ENCODE peak calls at places on chromosomes 3 and 15, in seven cellular contexts. L, M, Y, J, U, O and T are unnamed samples.

GRCh38 chr15:101451192-101451799 is 38.2 kb downstream of the PCSK6 start:
- DNase-seq in J (peak; percentile 86), U (no peak), Y (no peak), O (no peak), M (peak; percentile 57), L (no peak), T (no peak)

GRCh38 chr3:188792788-188793187 is 379.0 kb upstream of the TPRG1 start:
- DNase-seq in L (no peak), M (no peak), J (peak; percentile 49), U (no peak), Y (no peak), O (no peak), T (peak; percentile 39)

GRCh38 chr15:52546031-52546751 is 17.5 kb upstream of the MYO5A start:
- DNase-seq in J (no peak), U (no peak), O (no peak), M (no peak), L (no peak), Y (no peak), T (no peak)

GRCh38 chr15:71203573-71204444 is 88.5 kb downstream of the THSD4 start:
- DNase-seq in J (no peak), U (no peak), O (no peak), L (no peak), M (no peak), Y (no peak), T (no peak)

GRCh38 chr15:65044724-65045481 is at the start of gene SLC51B:
- DNase-seq in L (no peak), U (no peak), Y (no peak), M (no peak), O (peak; percentile 92), J (peak; percentile 75), T (no peak)

GRCh38 chr3:24351779-24352469 is 142.7 kb downstream of the THRB start:
- DNase-seq in U (no peak), J (no peak), O (no peak), M (no peak), Y (no peak), L (no peak), T (no peak)

GRCh38 chr15:99604865-99605264 is 39.1 kb downstream of the MEF2A start:
- DNase-seq in O (no peak), L (no peak), M (no peak), Y (no peak), U (no peak), J (no peak), T (no peak)

GRCh38 chr3:123870033-123870432 is 14.1 kb downstream of the MYLK start:
- DNase-seq in J (no peak), U (no peak), Y (no peak), L (no peak), M (no peak), O (peak; percentile 52), T (no peak)

GRCh38 chr3:129596194-129597086 is 10.0 kb downstream of the PLXND1 start:
- DNase-seq in O (no peak), Y (no peak), J (peak; percentile 94), M (no peak), L (no peak), U (no peak), T (no peak)

GRCh38 chr15:72722071-72722696 is 36.2 kb downstream of the BBS4 start:
- DNase-seq in M (peak; percentile 69), J (peak; percentile 56), O (peak; percentile 12), L (peak; percentile 30), Y (peak; percentile 57), U (peak; percentile 51), T (peak; percentile 66)

GRCh38 chr3:136332776-136333175 is 82.6 kb downstream of the PCCB start:
- DNase-seq in U (no peak), J (no peak), Y (no peak), M (no peak), O (no peak), L (no peak), T (no peak)

GRCh38 chr15:66672867-66673266 is 29.2 kb upstream of the SMAD6 start:
- DNase-seq in U (no peak), O (no peak), J (no peak), Y (no peak), M (no peak), L (no peak), T (no peak)